ENCODE peak calls at places on chromosomes 11 and 22, in six cellular contexts. E is GM03348; X is activated T-helper 1 cell treated with anti-CD3 and anti-CD28 coated beads, Interleukin-2, amount 50 U/mL, for 16 hours; N is head of caudate nucleus; J is AG08395; C is adrenal gland. Z is an unnamed sample.

GRCh38 chr11:57288771-57289579 is 35.8 kb downstream of the TNKS1BP1 start:
- DNase-seq in E (peak; percentile 55), X (no peak), N (no peak), J (peak; percentile 58), C (no peak), Z (peak; percentile 53)

GRCh38 chr11:124415356-124415923 is 9.2 kb downstream of the OR8B4 start:
- DNase-seq in E (peak; percentile 50), X (no peak), N (no peak), J (no peak), C (no peak), Z (peak; percentile 60)

GRCh38 chr11:5597953-5598352 is 1.5 kb downstream of the TRIM6 start:
- DNase-seq in E (no peak), X (no peak), N (no peak), J (no peak), C (no peak), Z (no peak)

GRCh38 chr11:64233913-64234839 is at the start of gene VEGFB:
- DNase-seq in E (peak; percentile 93), X (peak; percentile 70), N (peak; percentile 82), J (peak; percentile 65), C (peak; percentile 70), Z (peak; percentile 81)

GRCh38 chr11:126654886-126655806 is 299.7 kb downstream of the ST3GAL4 start:
- DNase-seq in E (no peak), X (no peak), N (peak; percentile 78), J (no peak), C (no peak), Z (no peak)

GRCh38 chr22:21764038-21764804 is 28.6 kb upstream of the YPEL1 start:
- DNase-seq in E (no peak), X (no peak), N (no peak), J (no peak), C (no peak), Z (no peak)

GRCh38 chr11:87398913-87399312 is 361.2 kb downstream of the TMEM135 start:
- DNase-seq in E (peak; percentile 50), X (no peak), N (no peak), J (peak; percentile 37), C (peak; percentile 30), Z (no peak)

GRCh38 chr11:102451693-102452460 is 688 bp downstream of the TMEM123 start:
- DNase-seq in E (peak; percentile 80), X (peak; percentile 53), N (peak; percentile 79), J (peak; percentile 48), C (peak; percentile 68), Z (peak; percentile 36)

GRCh38 chr11:119368121-119369034 is 13.1 kb downstream of the USP2 start:
- DNase-seq in E (no peak), X (no peak), N (no peak), J (no peak), C (peak; percentile 85), Z (no peak)

GRCh38 chr11:19871531-19871930 is 158.9 kb downstream of the NAV2 start:
- DNase-seq in E (no peak), X (no peak), N (no peak), J (no peak), C (no peak), Z (no peak)

GRCh38 chr11:304915-305833 is 2.4 kb upstream of the IFITM2 start:
- DNase-seq in E (peak; percentile 86), X (no peak), N (peak; percentile 65), J (peak; percentile 86), C (peak; percentile 53), Z (peak; percentile 89)

GRCh38 chr11:33445761-33446161 is 188.6 kb downstream of the HIPK3 start:
- DNase-seq in E (peak; percentile 47), X (no peak), N (no peak), J (peak; percentile 57), C (no peak), Z (peak; percentile 7)

GRCh38 chr11:27514558-27514957 is 8.0 kb upstream of the LIN7C start:
- DNase-seq in E (peak; percentile 37), X (no peak), N (no peak), J (peak; percentile 89), C (no peak), Z (peak; percentile 45)

Z was measured in cardiac muscle cell.